ENCODE peak calls at places on chromosome 16, in six cellular contexts. B, J, N, Q, Z and S are unnamed samples.

GRCh38 chr16:87602821-87603683 is 744 bp downstream of the JPH3 start:
- DNase-seq in J (no peak), Z (no peak), Q (no peak), N (no peak), B (no peak), S (no peak)

GRCh38 chr16:12228607-12229499 is 252.3 kb downstream of the SNX29 start:
- DNase-seq in N (peak; percentile 54), B (peak; percentile 69), J (peak; percentile 38), Q (no peak), Z (peak; percentile 89), S (no peak)

GRCh38 chr16:85557083-85557975 is 55.8 kb upstream of the GSE1 start:
- DNase-seq in N (no peak), Q (no peak), Z (peak; percentile 44), B (peak; percentile 48), J (peak; percentile 27), S (no peak)

GRCh38 chr16:51592013-51592501 is 441.0 kb upstream of the SALL1 start:
- DNase-seq in J (no peak), Q (no peak), Z (no peak), N (no peak), B (no peak), S (no peak)

GRCh38 chr16:73713817-73714495 is 582.7 kb upstream of the PSMD7 start:
- DNase-seq in N (no peak), Q (no peak), J (peak; percentile 20), B (peak; percentile 55), Z (peak; percentile 2), S (no peak)

GRCh38 chr16:85008267-85008666 is 3.1 kb downstream of the ZDHHC7 start:
- DNase-seq in Q (no peak), Z (no peak), J (no peak), B (no peak), N (no peak), S (no peak)

GRCh38 chr16:19170043-19170655 is 2.1 kb downstream of the SYT17 start:
- DNase-seq in Z (no peak), B (no peak), J (no peak), Q (no peak), N (no peak), S (no peak)

GRCh38 chr16:59021751-59022150 is 287.6 kb upstream of the GOT2 start:
- DNase-seq in Z (no peak), N (peak; percentile 25), J (no peak), B (no peak), Q (no peak), S (peak; percentile 27)

GRCh38 chr16:29811896-29812665 is at the start of gene PRRT2:
- DNase-seq in Q (no peak), N (peak; percentile 64), Z (no peak), J (no peak), B (peak; percentile 80), S (no peak)

GRCh38 chr16:81195907-81196534 is 42.5 kb upstream of the BCO1 start:
- DNase-seq in Z (no peak), B (no peak), N (no peak), J (no peak), Q (no peak), S (no peak)

GRCh38 chr16:4846503-4846900 is 586 bp downstream of the GLYR1 start:
- DNase-seq in J (peak; percentile 68), Q (peak; percentile 76), N (peak; percentile 66), Z (peak; percentile 55), B (peak; percentile 79), S (no peak)

GRCh38 chr16:29974291-29975133 is 844 bp downstream of the TAOK2 start:
- DNase-seq in Q (no peak), N (peak; percentile 23), J (no peak), Z (no peak), B (peak; percentile 26), S (no peak)

GRCh38 chr16:67013823-67014640 is 14.9 kb upstream of the CBFB start:
- DNase-seq in N (peak; percentile 48), J (peak; percentile 12), B (peak; percentile 81), Q (peak; percentile 85), Z (peak; percentile 66), S (no peak)

GRCh38 chr16:73082608-73083007 is 34.7 kb upstream of the ZFHX3 start:
- DNase-seq in J (peak; percentile 95), Q (no peak), N (peak; percentile 91), Z (no peak), B (no peak), S (no peak)

GRCh38 chr16:87801679-87802300 is 36.0 kb upstream of the KLHDC4 start:
- DNase-seq in N (no peak), Z (peak; percentile 29), J (no peak), B (no peak), Q (no peak), S (no peak)

GRCh38 chr16:73713301-73713700 is 583.3 kb upstream of the PSMD7 start:
- DNase-seq in Z (no peak), J (no peak), N (no peak), B (no peak), Q (no peak), S (no peak)

GRCh38 chr16:52557236-52557635 is 10.3 kb upstream of the TOX3 start:
- DNase-seq in J (no peak), B (no peak), Z (no peak), N (no peak), Q (no peak), S (no peak)

GRCh38 chr16:67111951-67112444 is 2.3 kb downstream of the PHAF1 start:
- DNase-seq in B (no peak), Z (no peak), J (no peak), Q (no peak), N (no peak), S (no peak)

GRCh38 chr16:52677487-52677886 is 130.5 kb upstream of the TOX3 start:
- DNase-seq in B (no peak), Q (no peak), N (no peak), J (peak; percentile 38), Z (no peak), S (no peak)

GRCh38 chr16:68069511-68070248 is 15.5 kb upstream of the NFATC3 start:
- DNase-seq in B (peak; percentile 73), J (no peak), N (no peak), Z (no peak), Q (peak; percentile 64), S (no peak)

GRCh38 chr16:66604376-66605176 is at the start of gene CMTM3:
- DNase-seq in Z (peak; percentile 81), J (no peak), Q (peak; percentile 84), N (peak; percentile 54), B (peak; percentile 65), S (no peak)

GRCh38 chr16:24844101-24845030 is 1.4 kb upstream of the SLC5A11 start:
- DNase-seq in Z (no peak), N (peak; percentile 29), J (peak; percentile 64), Q (no peak), B (no peak), S (no peak)

GRCh38 chr16:80346160-80346632 is 194.6 kb upstream of the DYNLRB2 start:
- DNase-seq in Z (peak; percentile 2), Q (no peak), J (no peak), B (no peak), N (peak; percentile 14), S (no peak)

GRCh38 chr16:72561-73537 is at the start of gene RHBDF1:
- DNase-seq in Z (no peak), J (no peak), B (peak; percentile 62), Q (peak; percentile 85), N (no peak), S (no peak)

GRCh38 chr16:74025-74424 is 1.6 kb upstream of the RHBDF1 start:
- DNase-seq in Z (no peak), J (no peak), N (no peak), Q (no peak), B (no peak), S (no peak)

GRCh38 chr16:71210-71539 is 1.3 kb downstream of the RHBDF1 start:
- DNase-seq in Z (no peak), J (no peak), Q (no peak), N (no peak), B (no peak), S (no peak)

GRCh38 chr16:69181-69580 is 3.2 kb downstream of the RHBDF1 start:
- DNase-seq in J (no peak), B (no peak), Z (no peak), N (no peak), Q (no peak), S (no peak)

DNA sequence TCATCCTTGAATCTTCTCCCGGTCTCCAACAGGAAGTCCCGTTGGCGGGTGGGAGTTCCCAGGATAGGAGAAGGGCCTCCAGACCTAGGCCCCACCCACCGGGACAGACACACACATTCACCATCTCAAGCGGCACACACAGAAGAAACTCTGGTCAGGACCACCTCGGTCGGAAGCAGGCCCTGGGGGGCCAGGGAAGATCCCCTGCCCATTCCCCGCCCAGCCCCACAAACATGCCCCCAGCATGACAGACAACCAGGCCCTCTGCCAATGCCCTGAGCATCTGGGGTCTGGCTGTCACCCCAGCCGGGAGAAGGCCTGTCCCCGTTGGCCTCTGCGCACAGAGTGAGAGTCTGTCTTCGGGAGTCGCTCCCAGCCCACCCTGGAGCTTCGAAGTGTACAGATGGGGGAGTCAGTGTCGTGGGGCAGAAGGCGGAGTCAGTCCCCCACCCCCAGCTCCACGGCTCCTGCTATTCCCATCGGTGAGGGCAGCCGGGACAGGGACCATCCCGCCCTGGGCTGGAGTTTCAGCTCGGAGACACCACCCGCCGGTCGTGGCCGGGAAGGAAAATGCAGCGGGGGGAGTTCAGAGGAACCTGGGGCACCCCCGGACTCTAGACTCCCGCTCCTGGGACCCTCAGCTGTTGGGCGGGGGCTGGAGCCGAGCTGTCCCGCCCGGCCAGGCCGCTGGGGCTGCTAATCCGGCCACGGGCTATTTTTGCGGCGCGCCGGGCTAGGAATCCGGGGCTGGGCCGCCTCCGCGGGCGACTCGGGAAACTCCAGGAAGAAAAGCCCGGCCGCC is 690 bp downstream of the RHBDF1 start:
- DNase-seq in N (peak; percentile 78), B (peak; percentile 80), J (peak; percentile 87), Q (peak; percentile 74), Z (no peak), S (no peak)
- TF ChIP-seq CTCF in N (no peak), B (no peak), J (no peak), Q (no peak), Z (no peak), S (no peak)

DNA sequence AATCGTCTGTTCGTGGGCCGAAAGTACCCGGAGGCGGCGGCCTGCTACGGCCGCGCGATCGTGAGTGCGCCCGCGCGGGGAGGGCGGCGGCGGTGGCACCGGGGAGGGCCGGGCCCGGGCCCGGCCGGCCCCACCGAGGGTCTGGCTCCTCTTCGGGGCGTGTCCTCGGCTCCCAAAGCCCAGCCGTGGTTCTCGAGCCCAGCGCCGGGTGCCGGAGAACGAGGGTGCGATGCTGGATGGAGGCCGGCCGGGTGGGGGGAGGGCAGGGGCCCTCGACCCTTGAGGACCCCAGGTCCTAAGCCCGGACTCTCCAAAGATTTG is 375 bp downstream of the STUB1 start:
- DNase-seq in N (no peak), Q (no peak), Z (no peak), J (no peak), B (no peak), S (no peak)
- H3K4me3 ChIP-seq in N (peak overlapping the region; percentile 72), Q (peak overlapping the region; percentile 75), Z (peak overlapping the region; percentile 82), J (peak overlapping the region; percentile 72), B (peak overlapping the region; percentile 69), S (peak overlapping the region; percentile 73)

DNA sequence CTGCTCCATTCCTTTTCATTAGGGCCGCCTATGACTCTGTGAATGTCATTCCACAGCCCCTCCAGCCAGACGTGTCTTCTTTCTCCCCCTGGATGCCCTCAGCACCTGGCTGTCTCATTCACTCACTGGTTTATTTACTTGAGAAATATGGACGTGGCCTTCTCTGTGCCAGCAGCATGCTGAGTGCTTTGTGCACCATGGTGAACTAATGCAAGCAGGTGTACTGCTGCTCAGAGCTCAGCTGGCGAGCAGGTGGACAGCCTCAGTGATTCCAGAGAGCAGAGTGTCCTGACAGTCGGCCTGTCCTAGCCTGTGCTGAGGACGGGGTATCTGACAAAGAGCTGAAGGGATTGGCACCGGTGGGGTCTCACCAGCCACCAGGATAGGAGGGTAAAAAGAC is 96.7 kb downstream of the GNAO1 start:
- DNase-seq in Q (no peak), N (no peak), J (no peak), Z (no peak), B (no peak), S (no peak)
- TF ChIP-seq CTCF in Q (no peak), N (no peak), J (no peak), Z (no peak), B (no peak), S (no peak)

GRCh38 chr16:14186007-14186953 is 115.2 kb downstream of the MRTFB start:
- DNase-seq in Q (no peak), Z (peak; percentile 4), N (peak; percentile 92), J (peak; percentile 26), B (no peak), S (peak; percentile 7)
- H3K4me3 ChIP-seq in Q (peak overlapping the region; percentile 13), Z (no peak overlapping the region), N (peak overlapping the region; percentile 16), J (no peak overlapping the region), B (peak overlapping the region; percentile 30), S (peak overlapping the region; percentile 45)